ENCODE peak calls at places on chromosomes 13 and 19, in nine cellular contexts. One of them, this sample, is unnamed.
A peak's percentile ranks its signal among the peaks of the same experiment; 100 is the strongest.

GRCh38 chr13:42412812-42413795 is 141.2 kb downstream of the AKAP11 start:
- DNase-seq in iPS-NIHi11: no peak
- DNase-seq in cortex of kidney: no peak
- DNase-seq in iris pigment epithelial cell: no peak
- DNase-seq in mesothelial cell of epicardium: no peak
- DNase-seq in activated T-helper 1 cell treated with Interleukin-2 at 50 U/mL for 16 hours: no peak
- DNase-seq in cerebellar cortex: no peak
- DNase-seq in right cardiac atrium: no peak
- DNase-seq in heart right ventricle: no peak
- DNase-seq in this sample: no peak

GRCh38 chr19:1768248-1768647 is 14.9 kb downstream of the ONECUT3 start:
- DNase-seq in iPS-NIHi11: peak; percentile 82
- DNase-seq in cortex of kidney: no peak
- DNase-seq in iris pigment epithelial cell: no peak
- DNase-seq in mesothelial cell of epicardium: no peak
- DNase-seq in activated T-helper 1 cell treated with Interleukin-2 at 50 U/mL for 16 hours: no peak
- DNase-seq in cerebellar cortex: peak; percentile 31
- DNase-seq in right cardiac atrium: no peak
- DNase-seq in heart right ventricle: no peak
- DNase-seq in this sample: no peak

GRCh38 chr19:10431254-10431942 is 11.1 kb downstream of the PDE4A start:
- DNase-seq in iPS-NIHi11: no peak
- DNase-seq in cortex of kidney: no peak
- DNase-seq in iris pigment epithelial cell: peak; percentile 35
- DNase-seq in mesothelial cell of epicardium: no peak
- DNase-seq in activated T-helper 1 cell treated with Interleukin-2 at 50 U/mL for 16 hours: no peak
- DNase-seq in cerebellar cortex: no peak
- DNase-seq in right cardiac atrium: peak; percentile 30
- DNase-seq in heart right ventricle: no peak
- DNase-seq in this sample: peak; percentile 62

GRCh38 chr13:109938255-109938936 is 152.0 kb upstream of the IRS2 start:
- DNase-seq in iPS-NIHi11: no peak
- DNase-seq in cortex of kidney: no peak
- DNase-seq in iris pigment epithelial cell: peak; percentile 98
- DNase-seq in mesothelial cell of epicardium: no peak
- DNase-seq in activated T-helper 1 cell treated with Interleukin-2 at 50 U/mL for 16 hours: no peak
- DNase-seq in cerebellar cortex: no peak
- DNase-seq in right cardiac atrium: no peak
- DNase-seq in heart right ventricle: no peak
- DNase-seq in this sample: peak; percentile 40

GRCh38 chr19:49165111-49165750 is 7.6 kb downstream of the TRPM4 start:
- DNase-seq in iPS-NIHi11: no peak
- DNase-seq in cortex of kidney: no peak
- DNase-seq in iris pigment epithelial cell: no peak
- DNase-seq in mesothelial cell of epicardium: no peak
- DNase-seq in activated T-helper 1 cell treated with Interleukin-2 at 50 U/mL for 16 hours: no peak
- DNase-seq in cerebellar cortex: no peak
- DNase-seq in right cardiac atrium: no peak
- DNase-seq in heart right ventricle: peak; percentile 64
- DNase-seq in this sample: peak; percentile 80

GRCh38 chr13:31395090-31395489 is 195.3 kb downstream of the B3GLCT start:
- DNase-seq in iPS-NIHi11: no peak
- DNase-seq in cortex of kidney: no peak
- DNase-seq in iris pigment epithelial cell: no peak
- DNase-seq in mesothelial cell of epicardium: no peak
- DNase-seq in activated T-helper 1 cell treated with Interleukin-2 at 50 U/mL for 16 hours: no peak
- DNase-seq in cerebellar cortex: no peak
- DNase-seq in right cardiac atrium: no peak
- DNase-seq in heart right ventricle: no peak
- DNase-seq in this sample: no peak

GRCh38 chr13:112890316-112891131 is 78.5 kb upstream of the MCF2L start:
- DNase-seq in iPS-NIHi11: no peak
- DNase-seq in cortex of kidney: no peak
- DNase-seq in iris pigment epithelial cell: no peak
- DNase-seq in mesothelial cell of epicardium: no peak
- DNase-seq in activated T-helper 1 cell treated with Interleukin-2 at 50 U/mL for 16 hours: no peak
- DNase-seq in cerebellar cortex: no peak
- DNase-seq in right cardiac atrium: no peak
- DNase-seq in heart right ventricle: no peak
- DNase-seq in this sample: no peak

GRCh38 chr19:13848811-13849241 is 28.1 kb upstream of the NANOS3 start:
- DNase-seq in iPS-NIHi11: no peak
- DNase-seq in cortex of kidney: no peak
- DNase-seq in iris pigment epithelial cell: no peak
- DNase-seq in mesothelial cell of epicardium: no peak
- DNase-seq in activated T-helper 1 cell treated with Interleukin-2 at 50 U/mL for 16 hours: no peak
- DNase-seq in cerebellar cortex: peak; percentile 72
- DNase-seq in right cardiac atrium: no peak
- DNase-seq in heart right ventricle: no peak
- DNase-seq in this sample: no peak

GRCh38 chr19:16136185-16137067 is 7.1 kb upstream of the HSH2D start:
- DNase-seq in iPS-NIHi11: no peak
- DNase-seq in cortex of kidney: no peak
- DNase-seq in iris pigment epithelial cell: no peak
- DNase-seq in mesothelial cell of epicardium: no peak
- DNase-seq in activated T-helper 1 cell treated with Interleukin-2 at 50 U/mL for 16 hours: no peak
- DNase-seq in cerebellar cortex: no peak
- DNase-seq in right cardiac atrium: no peak
- DNase-seq in heart right ventricle: no peak
- DNase-seq in this sample: no peak

GRCh38 chr13:97113231-97114001 is 108.7 kb upstream of the MBNL2 start:
- DNase-seq in iPS-NIHi11: no peak
- DNase-seq in cortex of kidney: no peak
- DNase-seq in iris pigment epithelial cell: no peak
- DNase-seq in mesothelial cell of epicardium: no peak
- DNase-seq in activated T-helper 1 cell treated with Interleukin-2 at 50 U/mL for 16 hours: no peak
- DNase-seq in cerebellar cortex: no peak
- DNase-seq in right cardiac atrium: no peak
- DNase-seq in heart right ventricle: no peak
- DNase-seq in this sample: no peak

GRCh38 chr13:43657485-43657884 is 129.3 kb downstream of the ENOX1 start:
- DNase-seq in iPS-NIHi11: no peak
- DNase-seq in cortex of kidney: no peak
- DNase-seq in iris pigment epithelial cell: no peak
- DNase-seq in mesothelial cell of epicardium: no peak
- DNase-seq in activated T-helper 1 cell treated with Interleukin-2 at 50 U/mL for 16 hours: no peak
- DNase-seq in cerebellar cortex: no peak
- DNase-seq in right cardiac atrium: no peak
- DNase-seq in heart right ventricle: no peak
- DNase-seq in this sample: no peak

GRCh38 chr19:6030214-6030507 is 52.2 kb upstream of the RANBP3 start:
- DNase-seq in iPS-NIHi11: no peak
- DNase-seq in cortex of kidney: no peak
- DNase-seq in iris pigment epithelial cell: peak; percentile 94
- DNase-seq in mesothelial cell of epicardium: no peak
- DNase-seq in activated T-helper 1 cell treated with Interleukin-2 at 50 U/mL for 16 hours: no peak
- DNase-seq in cerebellar cortex: no peak
- DNase-seq in right cardiac atrium: no peak
- DNase-seq in heart right ventricle: no peak
- DNase-seq in this sample: no peak

GRCh38 chr19:47284324-47284899 is 9.7 kb downstream of the INAFM1 start:
- DNase-seq in iPS-NIHi11: peak; percentile 39
- DNase-seq in cortex of kidney: no peak
- DNase-seq in iris pigment epithelial cell: peak; percentile 56
- DNase-seq in mesothelial cell of epicardium: no peak
- DNase-seq in activated T-helper 1 cell treated with Interleukin-2 at 50 U/mL for 16 hours: no peak
- DNase-seq in cerebellar cortex: peak; percentile 78
- DNase-seq in right cardiac atrium: no peak
- DNase-seq in heart right ventricle: peak; percentile 55
- DNase-seq in this sample: no peak